ENCODE peak calls at places on chromosome 17, in five cellular contexts. One of them, this sample, is unnamed.

GRCh38 chr17:56593073-56593740 is at the start of gene NOG:
- DNase-seq in ovary: peak; percentile 40
- DNase-seq in heart left ventricle: peak; percentile 53
- DNase-seq in stomach: no peak
- DNase-seq in transverse colon: no peak
- DNase-seq in this sample: no peak

GRCh38 chr17:81027038-81027437 is 7.9 kb upstream of the BAIAP2 start:
- DNase-seq in ovary: no peak
- DNase-seq in heart left ventricle: no peak
- DNase-seq in stomach: no peak
- DNase-seq in transverse colon: no peak
- DNase-seq in this sample: no peak

GRCh38 chr17:28727727-28728363 is 743 bp upstream of the NEK8 start:
- DNase-seq in ovary: peak; percentile 57
- DNase-seq in heart left ventricle: peak; percentile 31
- DNase-seq in stomach: peak; percentile 72
- DNase-seq in transverse colon: peak; percentile 83
- DNase-seq in this sample: no peak

GRCh38 chr17:3533752-3534151 is 23.9 kb downstream of the TRPV3 start:
- DNase-seq in ovary: no peak
- DNase-seq in heart left ventricle: no peak
- DNase-seq in stomach: no peak
- DNase-seq in transverse colon: no peak
- DNase-seq in this sample: no peak

GRCh38 chr17:34788696-34789095 is 172.6 kb downstream of the CCT6B start:
- DNase-seq in ovary: no peak
- DNase-seq in heart left ventricle: no peak
- DNase-seq in stomach: no peak
- DNase-seq in transverse colon: no peak
- DNase-seq in this sample: no peak

GRCh38 chr17:20916383-20916782 is 126.4 kb downstream of the USP22 start:
- DNase-seq in ovary: no peak
- DNase-seq in heart left ventricle: no peak
- DNase-seq in stomach: no peak
- DNase-seq in transverse colon: no peak
- DNase-seq in this sample: no peak

GRCh38 chr17:74151551-74152315 is 51.7 kb upstream of the RPL38 start:
- DNase-seq in ovary: no peak
- DNase-seq in heart left ventricle: no peak
- DNase-seq in stomach: no peak
- DNase-seq in transverse colon: no peak
- DNase-seq in this sample: peak; percentile 83

GRCh38 chr17:73594598-73594997 is 49.6 kb downstream of the SDK2 start:
- DNase-seq in ovary: no peak
- DNase-seq in heart left ventricle: no peak
- DNase-seq in stomach: no peak
- DNase-seq in transverse colon: no peak
- DNase-seq in this sample: no peak

GRCh38 chr17:29243792-29244191 is 2.9 kb upstream of the CRYBA1 start:
- DNase-seq in ovary: no peak
- DNase-seq in heart left ventricle: no peak
- DNase-seq in stomach: no peak
- DNase-seq in transverse colon: no peak
- DNase-seq in this sample: peak; percentile 68

GRCh38 chr17:65055708-65056638 is 567 bp downstream of the GNA13 start:
- DNase-seq in ovary: peak; percentile 68
- DNase-seq in heart left ventricle: peak; percentile 74
- DNase-seq in stomach: peak; percentile 55
- DNase-seq in transverse colon: peak; percentile 69
- DNase-seq in this sample: no peak

GRCh38 chr17:2090804-2091534 is 36.1 kb downstream of the HIC1 start:
- DNase-seq in ovary: peak; percentile 64
- DNase-seq in heart left ventricle: peak; percentile 81
- DNase-seq in stomach: no peak
- DNase-seq in transverse colon: peak; percentile 56
- DNase-seq in this sample: no peak

GRCh38 chr17:17206149-17206912 is at the start of gene PLD6:
- DNase-seq in ovary: peak; percentile 91
- DNase-seq in heart left ventricle: peak; percentile 63
- DNase-seq in stomach: peak; percentile 86
- DNase-seq in transverse colon: peak; percentile 93
- DNase-seq in this sample: peak; percentile 93

GRCh38 chr17:78735832-78736525 is 46.1 kb downstream of the CYTH1 start:
- DNase-seq in ovary: no peak
- DNase-seq in heart left ventricle: no peak
- DNase-seq in stomach: no peak
- DNase-seq in transverse colon: peak; percentile 64
- DNase-seq in this sample: no peak

GRCh38 chr17:29589524-29590260 is at the start of gene GIT1:
- DNase-seq in ovary: peak; percentile 86
- DNase-seq in heart left ventricle: peak; percentile 90
- DNase-seq in stomach: peak; percentile 90
- DNase-seq in transverse colon: peak; percentile 90
- DNase-seq in this sample: no peak

GRCh38 chr17:73064084-73064938 is 28.2 kb downstream of the SLC39A11 start:
- DNase-seq in ovary: no peak
- DNase-seq in heart left ventricle: peak; percentile 12
- DNase-seq in stomach: peak; percentile 34
- DNase-seq in transverse colon: no peak
- DNase-seq in this sample: no peak

GRCh38 chr17:44086364-44087311 is 16.1 kb downstream of the G6PC3 start:
- DNase-seq in ovary: peak; percentile 54
- DNase-seq in heart left ventricle: no peak
- DNase-seq in stomach: no peak
- DNase-seq in transverse colon: no peak
- DNase-seq in this sample: no peak

GRCh38 chr17:42221886-42222745 is 27.8 kb upstream of the GHDC start:
- DNase-seq in ovary: no peak
- DNase-seq in heart left ventricle: no peak
- DNase-seq in stomach: peak; percentile 55
- DNase-seq in transverse colon: peak; percentile 44
- DNase-seq in this sample: no peak

GRCh38 chr17:47732399-47733046 is 513 bp upstream of the TBX21 start:
- DNase-seq in ovary: no peak
- DNase-seq in heart left ventricle: no peak
- DNase-seq in stomach: no peak
- DNase-seq in transverse colon: no peak
- DNase-seq in this sample: no peak

GRCh38 chr17:64778367-64779290 is 116.5 kb upstream of the SMURF2 start:
- DNase-seq in ovary: no peak
- DNase-seq in heart left ventricle: no peak
- DNase-seq in stomach: peak; percentile 45
- DNase-seq in transverse colon: peak; percentile 59
- DNase-seq in this sample: no peak

GRCh38 chr17:49588726-49589555 is 13.3 kb downstream of the NXPH3 start:
- DNase-seq in ovary: no peak
- DNase-seq in heart left ventricle: no peak
- DNase-seq in stomach: no peak
- DNase-seq in transverse colon: no peak
- DNase-seq in this sample: peak; percentile 88

GRCh38 chr17:74337834-74338500 is 11.9 kb downstream of the KIF19 start:
- DNase-seq in ovary: no peak
- DNase-seq in heart left ventricle: no peak
- DNase-seq in stomach: no peak
- DNase-seq in transverse colon: no peak
- DNase-seq in this sample: no peak

GRCh38 chr17:50514936-50515702 is 6.9 kb downstream of the MYCBPAP start:
- DNase-seq in ovary: peak; percentile 68
- DNase-seq in heart left ventricle: no peak
- DNase-seq in stomach: no peak
- DNase-seq in transverse colon: no peak
- DNase-seq in this sample: no peak

GRCh38 chr17:50487213-50488096 is 8.8 kb downstream of the RSAD1 start:
- DNase-seq in ovary: no peak
- DNase-seq in heart left ventricle: no peak
- DNase-seq in stomach: peak; percentile 45
- DNase-seq in transverse colon: no peak
- DNase-seq in this sample: no peak

GRCh38 chr17:4635823-4636375 is 5.6 kb downstream of the ALOX15 start:
- DNase-seq in ovary: no peak
- DNase-seq in heart left ventricle: no peak
- DNase-seq in stomach: no peak
- DNase-seq in transverse colon: peak; percentile 20
- DNase-seq in this sample: no peak

GRCh38 chr17:55298111-55298510 is 33.4 kb downstream of the HLF start:
- DNase-seq in ovary: no peak
- DNase-seq in heart left ventricle: no peak
- DNase-seq in stomach: no peak
- DNase-seq in transverse colon: no peak
- DNase-seq in this sample: no peak

GRCh38 chr17:30389755-30390300 is 11.1 kb downstream of the CPD start:
- DNase-seq in ovary: no peak
- DNase-seq in heart left ventricle: no peak
- DNase-seq in stomach: no peak
- DNase-seq in transverse colon: no peak
- DNase-seq in this sample: no peak

GRCh38 chr17:73797594-73798110 is 153.4 kb upstream of the SDK2 start:
- DNase-seq in ovary: no peak
- DNase-seq in heart left ventricle: no peak
- DNase-seq in stomach: no peak
- DNase-seq in transverse colon: no peak
- DNase-seq in this sample: no peak

DNA sequence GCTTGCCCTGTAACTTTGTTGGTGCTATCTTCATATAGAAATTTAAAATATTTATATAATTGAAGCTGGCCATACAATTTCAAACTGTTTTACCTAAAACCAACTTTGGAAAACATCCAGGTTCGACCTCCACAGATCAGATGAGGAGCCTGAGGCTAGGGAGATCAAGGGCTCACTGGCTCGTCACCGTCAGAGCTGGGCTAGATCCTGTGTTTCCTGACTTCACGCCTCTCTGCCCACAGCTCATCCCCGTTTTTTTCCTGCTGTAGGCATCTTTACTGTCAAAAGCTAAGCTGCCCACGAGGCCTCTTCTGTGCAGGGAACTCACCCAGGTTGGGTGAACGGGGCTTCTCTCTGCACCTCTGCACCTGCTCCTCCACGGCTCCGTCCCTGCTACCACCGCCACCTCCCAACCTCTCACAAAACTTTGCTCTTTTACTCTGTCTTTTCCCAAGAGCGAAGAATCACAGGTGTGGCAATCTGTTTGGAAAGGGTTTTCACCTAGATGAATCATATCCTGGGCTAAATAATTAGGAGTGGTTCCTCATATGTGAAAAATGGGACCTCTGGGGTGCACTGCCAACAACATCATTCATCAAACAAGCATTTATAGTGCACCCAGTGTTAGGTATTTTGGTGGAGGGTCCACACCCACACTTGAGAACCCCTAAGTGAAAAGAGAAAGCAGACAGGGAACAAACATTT is 24.8 kb upstream of the KDM6B start:
- DNase-seq in ovary: no peak
- DNase-seq in heart left ventricle: no peak
- DNase-seq in stomach: no peak
- DNase-seq in transverse colon: no peak
- DNase-seq in this sample: no peak
- TF ChIP-seq POLR2A in ovary: no peak
- TF ChIP-seq POLR2A in heart left ventricle: no peak
- TF ChIP-seq POLR2A in stomach: no peak
- TF ChIP-seq POLR2A in transverse colon: no peak
- TF ChIP-seq POLR2A in this sample: no peak

DNA sequence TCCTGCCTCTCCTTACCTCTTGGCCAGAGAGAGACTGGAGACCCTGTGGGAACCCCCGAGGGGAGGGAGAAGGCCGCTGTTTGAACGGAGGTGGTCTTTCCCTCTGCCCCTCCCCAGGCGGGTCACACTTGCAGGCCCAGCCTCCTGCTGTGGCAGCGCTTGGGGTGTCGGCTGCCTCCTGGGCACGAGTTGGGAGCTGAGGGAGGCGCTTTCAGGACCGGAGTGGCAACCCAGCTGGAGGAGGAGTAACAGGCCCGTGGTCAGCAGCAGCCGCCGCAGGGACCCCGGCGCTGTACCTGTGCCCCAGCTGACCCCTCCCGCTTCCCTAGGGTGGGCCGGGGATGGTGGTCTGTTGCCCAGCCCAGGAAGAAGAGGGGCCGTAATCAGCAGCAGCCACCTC is 278.3 kb downstream of the SEC14L1 start:
- DNase-seq in ovary: no peak
- DNase-seq in heart left ventricle: no peak
- DNase-seq in stomach: no peak
- DNase-seq in transverse colon: no peak
- DNase-seq in this sample: no peak
- H3K36me3 ChIP-seq in ovary: no peaks in the 10 kb centered on the region
- H3K36me3 ChIP-seq in heart left ventricle: no peaks in the 10 kb centered on the region
- H3K36me3 ChIP-seq in stomach: peaks cover 23% of the 10 kb centered on the region
- H3K36me3 ChIP-seq in transverse colon: no peaks in the 10 kb centered on the region
- H3K36me3 ChIP-seq in this sample: peaks cover 5% of the 10 kb centered on the region

GRCh38 chr17:75773808-75774470 is 8.9 kb upstream of the GALK1 start:
- DNase-seq in ovary: peak; percentile 64
- DNase-seq in heart left ventricle: no peak
- DNase-seq in stomach: no peak
- DNase-seq in transverse colon: peak; percentile 13
- DNase-seq in this sample: no peak

GRCh38 chr17:75773121-75773807 is 8.3 kb upstream of the GALK1 start:
- DNase-seq in ovary: peak; percentile 60
- DNase-seq in heart left ventricle: no peak
- DNase-seq in stomach: no peak
- DNase-seq in transverse colon: peak; percentile 14
- DNase-seq in this sample: no peak

GRCh38 chr17:75776399-75777242 is 8.0 kb upstream of the UNK start:
- DNase-seq in ovary: peak; percentile 27
- DNase-seq in heart left ventricle: no peak
- DNase-seq in stomach: no peak
- DNase-seq in transverse colon: no peak
- DNase-seq in this sample: no peak

GRCh38 chr17:75774471-75774987 is 9.5 kb upstream of the GALK1 start:
- DNase-seq in ovary: peak; percentile 45
- DNase-seq in heart left ventricle: no peak
- DNase-seq in stomach: no peak
- DNase-seq in transverse colon: peak; percentile 23
- DNase-seq in this sample: no peak

DNA sequence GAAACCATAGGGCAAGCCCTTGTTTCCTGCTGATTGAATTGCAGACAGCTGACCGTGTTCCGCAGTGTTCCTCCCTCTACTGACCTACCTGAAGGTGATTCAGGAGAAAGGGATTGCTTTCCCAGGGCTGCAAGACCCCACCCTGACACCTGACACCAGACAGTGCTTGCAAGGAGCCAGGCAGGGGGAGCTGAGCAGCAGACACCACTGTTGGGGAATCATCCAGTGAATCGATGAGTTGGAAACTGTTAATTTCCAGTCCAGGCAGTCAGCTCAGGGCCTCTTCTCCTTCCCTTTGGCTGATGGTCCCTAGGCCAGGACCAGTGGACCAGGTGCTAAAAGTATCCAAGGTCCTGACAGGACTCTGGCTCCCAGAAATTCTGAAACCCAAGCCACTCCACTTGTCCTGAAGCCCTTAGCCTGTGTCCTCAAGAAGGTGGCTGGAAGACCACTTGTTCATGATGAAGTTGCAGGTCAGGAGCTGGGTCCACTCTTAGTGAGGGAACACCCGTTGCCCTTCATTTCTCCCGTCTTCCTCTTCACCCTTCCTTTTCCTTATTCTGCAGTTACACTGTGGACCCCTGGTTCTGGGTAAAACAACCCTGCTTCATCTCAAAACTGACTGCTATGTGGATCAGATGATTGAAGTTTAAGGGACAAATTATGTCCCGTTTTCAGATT is 9.5 kb upstream of the UNK start:
- DNase-seq in ovary: peak; percentile 59
- DNase-seq in heart left ventricle: no peak
- DNase-seq in stomach: no peak
- DNase-seq in transverse colon: peak; percentile 13
- DNase-seq in this sample: no peak
- TF ChIP-seq POLR2A in ovary: no peak
- TF ChIP-seq POLR2A in heart left ventricle: no peak
- TF ChIP-seq POLR2A in stomach: no peak
- TF ChIP-seq POLR2A in transverse colon: peak; percentile 41
- TF ChIP-seq POLR2A in this sample: no peak

GRCh38 chr17:40695874-40696472 is 7.6 kb downstream of the KRT24 start:
- DNase-seq in ovary: no peak
- DNase-seq in heart left ventricle: no peak
- DNase-seq in stomach: no peak
- DNase-seq in transverse colon: no peak
- DNase-seq in this sample: no peak
- H3K36me3 ChIP-seq in ovary: no peaks in the 10 kb centered on the region
- H3K36me3 ChIP-seq in heart left ventricle: no peaks in the 10 kb centered on the region
- H3K36me3 ChIP-seq in stomach: no peaks in the 10 kb centered on the region
- H3K36me3 ChIP-seq in transverse colon: no peaks in the 10 kb centered on the region
- H3K36me3 ChIP-seq in this sample: no peaks in the 10 kb centered on the region